ENCODE peak calls at places on chromosomes 5 and 9, in ten cellular contexts. One of them, this sample, is unnamed.

GRCh38 chr5:55062039-55062779 is 38.2 kb downstream of the GZMK start:
- DNase-seq in sigmoid colon: no peak
- DNase-seq in A549: no peak
- DNase-seq in tibial nerve: no peak
- DNase-seq in SK-N-SH: no peak
- DNase-seq in suprapubic skin: no peak
- DNase-seq in stomach: no peak
- DNase-seq in transverse colon: peak
- DNase-seq in H1: no peak
- DNase-seq in ovary: no peak
- DNase-seq in this sample: peak

GRCh38 chr9:84773023-84773422 is 103.5 kb downstream of the NTRK2 start:
- DNase-seq in sigmoid colon: no peak
- DNase-seq in A549: no peak
- DNase-seq in tibial nerve: no peak
- DNase-seq in SK-N-SH: no peak
- DNase-seq in suprapubic skin: no peak
- DNase-seq in stomach: no peak
- DNase-seq in transverse colon: no peak
- DNase-seq in H1: no peak
- DNase-seq in ovary: no peak
- DNase-seq in this sample: no peak

GRCh38 chr9:137434498-137435380 is 6.4 kb downstream of the ENTPD8 start:
- DNase-seq in sigmoid colon: no peak
- DNase-seq in A549: no peak
- DNase-seq in tibial nerve: no peak
- DNase-seq in SK-N-SH: no peak
- DNase-seq in suprapubic skin: no peak
- DNase-seq in stomach: no peak
- DNase-seq in transverse colon: no peak
- DNase-seq in H1: no peak
- DNase-seq in ovary: peak
- DNase-seq in this sample: no peak

GRCh38 chr9:98105006-98105405 is 14.0 kb downstream of the TRIM14 start:
- DNase-seq in sigmoid colon: no peak
- DNase-seq in A549: no peak
- DNase-seq in tibial nerve: no peak
- DNase-seq in SK-N-SH: no peak
- DNase-seq in suprapubic skin: peak
- DNase-seq in stomach: no peak
- DNase-seq in transverse colon: no peak
- DNase-seq in H1: no peak
- DNase-seq in ovary: no peak
- DNase-seq in this sample: no peak

GRCh38 chr5:126811515-126812198 is 34.7 kb downstream of the LMNB1 start:
- DNase-seq in sigmoid colon: no peak
- DNase-seq in A549: no peak
- DNase-seq in tibial nerve: no peak
- DNase-seq in SK-N-SH: no peak
- DNase-seq in suprapubic skin: no peak
- DNase-seq in stomach: no peak
- DNase-seq in transverse colon: no peak
- DNase-seq in H1: no peak
- DNase-seq in ovary: no peak
- DNase-seq in this sample: no peak

GRCh38 chr5:111512026-111512405 is 319 bp downstream of the STARD4 start:
- DNase-seq in sigmoid colon: peak
- DNase-seq in A549: peak
- DNase-seq in tibial nerve: peak
- DNase-seq in SK-N-SH: no peak
- DNase-seq in suprapubic skin: no peak
- DNase-seq in stomach: no peak
- DNase-seq in transverse colon: no peak
- DNase-seq in H1: no peak
- DNase-seq in ovary: peak
- DNase-seq in this sample: no peak

GRCh38 chr5:68652507-68652906 is 437.0 kb downstream of the PIK3R1 start:
- DNase-seq in sigmoid colon: no peak
- DNase-seq in A549: no peak
- DNase-seq in tibial nerve: no peak
- DNase-seq in SK-N-SH: no peak
- DNase-seq in suprapubic skin: no peak
- DNase-seq in stomach: peak
- DNase-seq in transverse colon: no peak
- DNase-seq in H1: no peak
- DNase-seq in ovary: no peak
- DNase-seq in this sample: no peak

GRCh38 chr9:11928871-11929321 is 764.3 kb upstream of the TYRP1 start:
- DNase-seq in sigmoid colon: no peak
- DNase-seq in A549: no peak
- DNase-seq in tibial nerve: no peak
- DNase-seq in SK-N-SH: no peak
- DNase-seq in suprapubic skin: no peak
- DNase-seq in stomach: no peak
- DNase-seq in transverse colon: no peak
- DNase-seq in H1: no peak
- DNase-seq in ovary: no peak
- DNase-seq in this sample: no peak

GRCh38 chr5:129406440-129406839 is 53.7 kb upstream of the ADAMTS19 start:
- DNase-seq in sigmoid colon: no peak
- DNase-seq in A549: no peak
- DNase-seq in tibial nerve: no peak
- DNase-seq in SK-N-SH: no peak
- DNase-seq in suprapubic skin: no peak
- DNase-seq in stomach: no peak
- DNase-seq in transverse colon: no peak
- DNase-seq in H1: no peak
- DNase-seq in ovary: no peak
- DNase-seq in this sample: no peak

GRCh38 chr5:176723440-176723839 is 76.2 kb downstream of the TSPAN17 start:
- DNase-seq in sigmoid colon: no peak
- DNase-seq in A549: no peak
- DNase-seq in tibial nerve: no peak
- DNase-seq in SK-N-SH: no peak
- DNase-seq in suprapubic skin: no peak
- DNase-seq in stomach: no peak
- DNase-seq in transverse colon: no peak
- DNase-seq in H1: no peak
- DNase-seq in ovary: no peak
- DNase-seq in this sample: no peak

GRCh38 chr5:124628721-124629596 is 117.5 kb downstream of the ZNF608 start:
- DNase-seq in sigmoid colon: peak
- DNase-seq in A549: peak
- DNase-seq in tibial nerve: peak
- DNase-seq in SK-N-SH: no peak
- DNase-seq in suprapubic skin: no peak
- DNase-seq in stomach: no peak
- DNase-seq in transverse colon: no peak
- DNase-seq in H1: no peak
- DNase-seq in ovary: no peak
- DNase-seq in this sample: no peak

GRCh38 chr9:110526426-110526825 is 53.1 kb downstream of the SVEP1 start:
- DNase-seq in sigmoid colon: no peak
- DNase-seq in A549: no peak
- DNase-seq in tibial nerve: no peak
- DNase-seq in SK-N-SH: no peak
- DNase-seq in suprapubic skin: no peak
- DNase-seq in stomach: no peak
- DNase-seq in transverse colon: no peak
- DNase-seq in H1: no peak
- DNase-seq in ovary: no peak
- DNase-seq in this sample: no peak

GRCh38 chr9:110532908-110533665 is 46.5 kb downstream of the SVEP1 start:
- DNase-seq in sigmoid colon: no peak
- DNase-seq in A549: no peak
- DNase-seq in tibial nerve: no peak
- DNase-seq in SK-N-SH: no peak
- DNase-seq in suprapubic skin: no peak
- DNase-seq in stomach: no peak
- DNase-seq in transverse colon: no peak
- DNase-seq in H1: no peak
- DNase-seq in ovary: no peak
- DNase-seq in this sample: no peak

GRCh38 chr9:110536802-110537201 is 42.7 kb downstream of the SVEP1 start:
- DNase-seq in sigmoid colon: no peak
- DNase-seq in A549: no peak
- DNase-seq in tibial nerve: no peak
- DNase-seq in SK-N-SH: no peak
- DNase-seq in suprapubic skin: no peak
- DNase-seq in stomach: no peak
- DNase-seq in transverse colon: no peak
- DNase-seq in H1: no peak
- DNase-seq in ovary: no peak
- DNase-seq in this sample: no peak

GRCh38 chr9:110528645-110529044 is 50.9 kb downstream of the SVEP1 start:
- DNase-seq in sigmoid colon: no peak
- DNase-seq in A549: no peak
- DNase-seq in tibial nerve: no peak
- DNase-seq in SK-N-SH: no peak
- DNase-seq in suprapubic skin: no peak
- DNase-seq in stomach: no peak
- DNase-seq in transverse colon: no peak
- DNase-seq in H1: no peak
- DNase-seq in ovary: no peak
- DNase-seq in this sample: no peak

DNA sequence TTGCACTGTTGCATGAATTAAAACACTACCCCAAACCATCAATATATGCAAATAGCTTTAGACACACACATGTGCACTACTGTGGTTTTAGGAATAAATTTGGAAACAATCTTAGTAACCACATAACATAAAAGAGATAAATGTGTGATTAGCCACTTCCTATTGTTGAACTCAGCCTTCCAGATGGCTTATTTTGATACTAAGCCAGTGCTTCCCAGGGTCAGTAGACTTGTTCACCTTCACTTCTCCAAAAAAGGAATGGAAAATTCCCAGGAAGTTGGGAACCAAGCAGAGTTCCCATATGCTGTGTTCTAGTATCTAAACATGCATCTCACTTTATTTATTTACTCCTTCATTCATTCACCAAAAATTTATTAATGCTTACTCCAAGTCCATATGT is 47.8 kb downstream of the SVEP1 start:
- DNase-seq in sigmoid colon: no peak
- DNase-seq in A549: no peak
- DNase-seq in tibial nerve: no peak
- DNase-seq in SK-N-SH: no peak
- DNase-seq in suprapubic skin: no peak
- DNase-seq in stomach: no peak
- DNase-seq in transverse colon: no peak
- DNase-seq in H1: no peak
- DNase-seq in ovary: no peak
- DNase-seq in this sample: no peak
- TF ChIP-seq EP300 in sigmoid colon: no peak
- TF ChIP-seq EP300 in A549: no peak
- TF ChIP-seq EP300 in tibial nerve: no peak
- TF ChIP-seq EP300 in SK-N-SH: no peak
- TF ChIP-seq EP300 in suprapubic skin: no peak
- TF ChIP-seq EP300 in stomach: no peak
- TF ChIP-seq EP300 in transverse colon: no peak
- TF ChIP-seq EP300 in H1: no peak
- TF ChIP-seq EP300 in ovary: no peak
- TF ChIP-seq EP300 in this sample: no peak

GRCh38 chr5:103829585-103829984 is 267.0 kb upstream of the NUDT12 start:
- DNase-seq in sigmoid colon: no peak
- DNase-seq in A549: no peak
- DNase-seq in tibial nerve: no peak
- DNase-seq in SK-N-SH: no peak
- DNase-seq in suprapubic skin: no peak
- DNase-seq in stomach: no peak
- DNase-seq in transverse colon: no peak
- DNase-seq in H1: peak
- DNase-seq in ovary: no peak
- DNase-seq in this sample: no peak
- TF ChIP-seq CTCF in sigmoid colon: no peak
- TF ChIP-seq CTCF in A549: peak
- TF ChIP-seq CTCF in tibial nerve: no peak
- TF ChIP-seq CTCF in SK-N-SH: peak
- TF ChIP-seq CTCF in suprapubic skin: no peak
- TF ChIP-seq CTCF in stomach: no peak
- TF ChIP-seq CTCF in transverse colon: no peak
- TF ChIP-seq CTCF in H1: peak
- TF ChIP-seq CTCF in ovary: no peak
- TF ChIP-seq CTCF in this sample: no peak

DNA sequence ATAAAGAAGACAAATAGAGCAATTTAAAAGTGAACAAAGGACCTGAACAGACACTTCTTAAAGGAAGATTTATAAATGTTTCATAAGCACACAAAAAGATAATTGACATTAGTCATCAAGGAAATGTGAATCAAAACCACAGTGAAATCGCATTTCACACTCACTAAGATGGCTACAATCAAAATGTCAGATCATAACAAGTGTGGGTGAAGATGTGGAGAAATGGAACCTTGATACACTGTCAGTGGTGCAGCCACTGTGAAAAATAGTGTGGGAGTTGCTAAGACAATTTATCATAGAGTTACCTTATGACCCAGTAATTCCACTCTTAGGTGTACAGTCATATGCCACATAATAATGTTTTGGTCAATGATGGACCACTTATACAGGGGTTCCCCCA is 54.5 kb upstream of the HTR4 start:
- DNase-seq in sigmoid colon: no peak
- DNase-seq in A549: no peak
- DNase-seq in tibial nerve: no peak
- DNase-seq in SK-N-SH: no peak
- DNase-seq in suprapubic skin: no peak
- DNase-seq in stomach: no peak
- DNase-seq in transverse colon: no peak
- DNase-seq in H1: no peak
- DNase-seq in ovary: no peak
- DNase-seq in this sample: no peak
- TF ChIP-seq EP300 in sigmoid colon: no peak
- TF ChIP-seq EP300 in A549: no peak
- TF ChIP-seq EP300 in tibial nerve: no peak
- TF ChIP-seq EP300 in SK-N-SH: no peak
- TF ChIP-seq EP300 in suprapubic skin: no peak
- TF ChIP-seq EP300 in stomach: no peak
- TF ChIP-seq EP300 in transverse colon: no peak
- TF ChIP-seq EP300 in H1: no peak
- TF ChIP-seq EP300 in ovary: no peak
- TF ChIP-seq EP300 in this sample: no peak

DNA sequence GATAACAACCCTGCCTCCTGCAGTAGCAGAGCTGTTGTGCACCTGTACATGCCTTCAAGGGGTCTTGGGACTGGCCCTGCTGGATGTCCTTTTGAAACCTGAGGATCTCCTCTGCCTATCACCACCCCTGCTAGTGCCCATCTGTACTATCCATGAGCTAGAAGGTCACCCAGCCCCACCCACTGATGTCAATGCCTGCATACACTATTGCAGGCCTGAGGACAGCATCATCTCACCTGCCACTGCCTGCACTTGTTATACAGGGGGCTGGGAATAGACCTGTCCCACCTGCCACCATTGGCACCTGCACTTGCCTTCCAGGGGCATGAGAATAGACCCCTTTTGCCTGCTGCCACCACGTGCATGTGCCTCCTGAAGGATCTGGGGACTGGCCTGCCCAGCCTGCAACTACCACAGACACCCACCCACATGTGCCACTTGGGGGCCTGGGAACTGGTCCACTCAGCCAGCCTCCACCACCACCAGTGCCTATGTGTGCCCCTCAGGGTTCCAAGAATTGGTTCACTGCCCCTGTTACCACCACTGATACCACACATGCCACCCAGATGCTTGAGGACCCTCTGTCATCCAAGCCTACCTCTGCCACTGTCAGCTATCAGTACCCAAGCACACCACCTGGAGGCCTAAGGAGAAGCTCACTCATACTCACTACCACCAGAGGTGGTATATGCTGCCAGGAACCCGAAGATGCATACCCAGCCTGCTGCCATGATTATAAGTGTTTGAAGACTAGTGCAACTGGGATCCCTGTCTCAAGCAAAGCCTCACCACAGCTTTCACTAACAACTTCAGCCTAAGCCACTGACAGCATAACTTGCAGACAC is 159.7 kb downstream of the SGCD start:
- DNase-seq in sigmoid colon: no peak
- DNase-seq in A549: no peak
- DNase-seq in tibial nerve: no peak
- DNase-seq in SK-N-SH: no peak
- DNase-seq in suprapubic skin: no peak
- DNase-seq in stomach: no peak
- DNase-seq in transverse colon: no peak
- DNase-seq in H1: no peak
- DNase-seq in ovary: no peak
- DNase-seq in this sample: no peak
- TF ChIP-seq CTCF in sigmoid colon: no peak
- TF ChIP-seq CTCF in A549: no peak
- TF ChIP-seq CTCF in tibial nerve: no peak
- TF ChIP-seq CTCF in SK-N-SH: no peak
- TF ChIP-seq CTCF in suprapubic skin: no peak
- TF ChIP-seq CTCF in stomach: no peak
- TF ChIP-seq CTCF in transverse colon: no peak
- TF ChIP-seq CTCF in H1: peak
- TF ChIP-seq CTCF in ovary: no peak
- TF ChIP-seq CTCF in this sample: no peak

This sample was measured in upper lobe of left lung.